ENCODE peak calls at places on chromosomes 2 and 18, in four cellular contexts. One of them, this sample, is unnamed.

GRCh38 chr2:241692448-241692847 is 5.8 kb upstream of the DTYMK start:
- DNase-seq in HCT116: no peak
- DNase-seq in PC-9: no peak
- DNase-seq in H9: no peak
- DNase-seq in this sample: no peak

GRCh38 chr2:162885281-162886070 is 46.9 kb upstream of the KCNH7 start:
- DNase-seq in HCT116: no peak
- DNase-seq in PC-9: no peak
- DNase-seq in H9: no peak
- DNase-seq in this sample: no peak

GRCh38 chr2:1748176-1748740 is 3.9 kb upstream of the PXDN start:
- DNase-seq in HCT116: no peak
- DNase-seq in PC-9: no peak
- DNase-seq in H9: peak
- DNase-seq in this sample: no peak

GRCh38 chr2:28980368-28981015 is 606 bp upstream of the TOGARAM2 start:
- DNase-seq in HCT116: no peak
- DNase-seq in PC-9: no peak
- DNase-seq in H9: no peak
- DNase-seq in this sample: no peak

GRCh38 chr18:65235966-65236634 is 514.7 kb upstream of the CDH7 start:
- DNase-seq in HCT116: no peak
- DNase-seq in PC-9: no peak
- DNase-seq in H9: no peak
- DNase-seq in this sample: no peak

GRCh38 chr2:222653280-222653679 is 2.6 kb downstream of the FARSB start:
- DNase-seq in HCT116: no peak
- DNase-seq in PC-9: no peak
- DNase-seq in H9: no peak
- DNase-seq in this sample: no peak

GRCh38 chr18:79644666-79645057 is 34.9 kb upstream of the CTDP1 start:
- DNase-seq in HCT116: no peak
- DNase-seq in PC-9: no peak
- DNase-seq in H9: no peak
- DNase-seq in this sample: no peak

GRCh38 chr2:168545439-168546082 is 89.5 kb downstream of the CERS6 start:
- DNase-seq in HCT116: peak
- DNase-seq in PC-9: peak
- DNase-seq in H9: no peak
- DNase-seq in this sample: no peak

GRCh38 chr2:9950521-9951271 is 797 bp upstream of the GRHL1 start:
- DNase-seq in HCT116: no peak
- DNase-seq in PC-9: peak
- DNase-seq in H9: peak
- DNase-seq in this sample: no peak

GRCh38 chr2:223047260-223047761 is 4.7 kb upstream of the KCNE4 start:
- DNase-seq in HCT116: no peak
- DNase-seq in PC-9: no peak
- DNase-seq in H9: no peak
- DNase-seq in this sample: no peak

GRCh38 chr2:219441451-219442205 is 7.0 kb downstream of the SPEG start:
- DNase-seq in HCT116: no peak
- DNase-seq in PC-9: no peak
- DNase-seq in H9: peak
- DNase-seq in this sample: no peak

GRCh38 chr2:144401036-144401435 is 118.9 kb downstream of the ZEB2 start:
- DNase-seq in HCT116: no peak
- DNase-seq in PC-9: no peak
- DNase-seq in H9: no peak
- DNase-seq in this sample: peak

GRCh38 chr2:144404621-144405312 is 115.2 kb downstream of the ZEB2 start:
- DNase-seq in HCT116: no peak
- DNase-seq in PC-9: no peak
- DNase-seq in H9: no peak
- DNase-seq in this sample: no peak

GRCh38 chr2:144403940-144404339 is 116.0 kb downstream of the ZEB2 start:
- DNase-seq in HCT116: no peak
- DNase-seq in PC-9: no peak
- DNase-seq in H9: no peak
- DNase-seq in this sample: no peak

GRCh38 chr2:144405313-144405710 is 114.6 kb downstream of the ZEB2 start:
- DNase-seq in HCT116: no peak
- DNase-seq in PC-9: no peak
- DNase-seq in H9: no peak
- DNase-seq in this sample: no peak

DNA sequence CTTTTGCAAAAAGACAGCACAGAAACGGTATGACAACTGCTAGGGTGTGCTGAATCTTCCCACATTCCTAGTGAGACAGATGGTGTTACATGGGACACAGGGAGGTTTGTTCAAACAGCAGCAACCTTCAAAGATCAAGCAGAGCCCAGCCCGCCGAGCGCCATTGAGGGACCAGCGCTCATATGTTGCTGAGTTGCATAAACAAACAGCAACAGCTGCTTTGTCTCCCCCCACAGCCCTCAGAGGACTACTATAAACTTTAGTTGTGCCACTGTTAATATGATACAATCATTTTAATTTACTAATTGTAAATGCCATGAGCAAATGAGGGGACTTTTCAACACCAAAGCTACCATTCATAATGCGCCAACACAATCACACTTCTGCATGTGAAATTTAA is 117.6 kb downstream of the ZEB2 start:
- DNase-seq in HCT116: no peak
- DNase-seq in PC-9: no peak
- DNase-seq in H9: no peak
- DNase-seq in this sample: no peak
- H3K4me2 ChIP-seq in HCT116: no peak
- H3K4me2 ChIP-seq in PC-9: no peak
- H3K4me2 ChIP-seq in H9: no peak
- H3K4me2 ChIP-seq in this sample: peak

DNA sequence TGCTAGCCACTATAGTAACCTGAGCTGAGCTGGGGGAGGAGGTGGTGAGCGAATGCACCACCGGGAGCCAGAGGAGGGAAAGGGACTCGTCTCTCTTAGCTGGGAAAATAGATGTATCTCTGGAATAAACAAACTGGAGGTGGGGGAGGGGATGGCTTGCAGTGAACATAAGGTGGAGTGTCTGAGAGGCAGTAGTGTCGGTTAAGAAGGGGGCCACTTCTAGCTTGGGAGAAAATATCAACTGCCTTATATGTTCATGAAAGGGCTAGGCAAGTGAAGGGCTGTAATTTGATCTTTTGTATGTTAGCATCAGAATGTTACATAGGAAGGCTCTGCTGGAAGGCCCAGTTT is 2.2 kb downstream of the SETBP1 start:
- DNase-seq in HCT116: no peak
- DNase-seq in PC-9: no peak
- DNase-seq in H9: peak
- DNase-seq in this sample: no peak
- H3K4me2 ChIP-seq in HCT116: no peak
- H3K4me2 ChIP-seq in PC-9: no peak
- H3K4me2 ChIP-seq in H9: peak
- H3K4me2 ChIP-seq in this sample: peak

GRCh38 chr2:19003554-19003953 is 354.9 kb downstream of the OSR1 start:
- DNase-seq in HCT116: no peak
- DNase-seq in PC-9: no peak
- DNase-seq in H9: no peak
- DNase-seq in this sample: no peak

DNA sequence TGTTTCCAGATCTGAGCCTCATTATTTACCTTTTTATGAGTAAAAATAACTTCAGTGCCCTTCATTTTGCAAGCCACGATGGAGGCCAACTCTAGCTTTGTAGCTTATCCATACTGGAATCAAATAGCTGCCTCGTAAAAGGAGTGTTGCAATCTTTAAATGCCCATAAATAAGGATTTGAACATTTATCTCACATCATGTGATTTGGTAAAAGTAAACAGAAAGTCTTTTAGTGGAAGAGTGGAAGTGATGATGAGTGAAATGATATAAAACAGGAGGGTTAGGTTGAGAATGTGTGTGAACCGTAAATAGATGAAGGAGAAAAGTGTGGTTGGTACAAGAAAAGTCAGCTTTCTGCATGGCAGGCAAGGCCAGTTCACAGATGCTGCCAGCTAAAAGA is 348.9 kb downstream of the OSR1 start:
- DNase-seq in HCT116: no peak
- DNase-seq in PC-9: peak
- DNase-seq in H9: no peak
- DNase-seq in this sample: no peak
- H3K4me2 ChIP-seq in HCT116: no peak
- H3K4me2 ChIP-seq in PC-9: no peak
- H3K4me2 ChIP-seq in H9: no peak
- H3K4me2 ChIP-seq in this sample: no peak

GRCh38 chr2:172888704-172889103 is 153.1 kb downstream of the RAPGEF4 start:
- DNase-seq in HCT116: no peak
- DNase-seq in PC-9: no peak
- DNase-seq in H9: no peak
- DNase-seq in this sample: no peak

GRCh38 chr2:172885996-172886395 is 150.4 kb downstream of the RAPGEF4 start:
- DNase-seq in HCT116: no peak
- DNase-seq in PC-9: no peak
- DNase-seq in H9: no peak
- DNase-seq in this sample: no peak

GRCh38 chr2:172887280-172887679 is 151.6 kb downstream of the RAPGEF4 start:
- DNase-seq in HCT116: no peak
- DNase-seq in PC-9: no peak
- DNase-seq in H9: no peak
- DNase-seq in this sample: no peak

GRCh38 chr2:172889767-172890430 is 154.3 kb downstream of the RAPGEF4 start:
- DNase-seq in HCT116: no peak
- DNase-seq in PC-9: no peak
- DNase-seq in H9: no peak
- DNase-seq in this sample: no peak

GRCh38 chr2:172889287-172889686 is 153.6 kb downstream of the RAPGEF4 start:
- DNase-seq in HCT116: no peak
- DNase-seq in PC-9: no peak
- DNase-seq in H9: no peak
- DNase-seq in this sample: no peak
- H3K4me2 ChIP-seq in HCT116: no peak
- H3K4me2 ChIP-seq in PC-9: no peak
- H3K4me2 ChIP-seq in H9: no peak
- H3K4me2 ChIP-seq in this sample: no peak